ENCODE peak calls at places on chromosomes 5 and 9, in eight cellular contexts. G, O, D, V, A, E, R and Z are unnamed samples.

GRCh38 chr5:171647043-171647899 is 138.3 kb upstream of the SMIM23 start:
- DNase-seq in G (no peak), O (peak; percentile 85), D (no peak), V (no peak), A (no peak), E (no peak), R (peak; percentile 84), Z (peak; percentile 86)

GRCh38 chr5:14783689-14784088 is 87.9 kb downstream of the ANKH start:
- DNase-seq in G (no peak), O (no peak), D (no peak), V (no peak), A (no peak), E (no peak), R (no peak), Z (no peak)

GRCh38 chr5:135216813-135217154 is 182.2 kb downstream of the MACROH2A1 start:
- DNase-seq in G (no peak), O (no peak), D (no peak), V (no peak), A (no peak), E (no peak), R (no peak), Z (no peak)

GRCh38 chr9:6449645-6450044 is 36.6 kb downstream of the UHRF2 start:
- DNase-seq in G (no peak), O (peak; percentile 53), D (no peak), V (no peak), A (no peak), E (no peak), R (no peak), Z (no peak)

GRCh38 chr5:74670377-74671038 is 14.5 kb upstream of the HEXB start:
- DNase-seq in G (no peak), O (no peak), D (no peak), V (no peak), A (no peak), E (no peak), R (no peak), Z (no peak)

GRCh38 chr9:79741381-79741780 is 169.6 kb downstream of the TLE4 start:
- DNase-seq in G (no peak), O (no peak), D (no peak), V (no peak), A (no peak), E (no peak), R (no peak), Z (no peak)

GRCh38 chr9:7785813-7786212 is 13.8 kb downstream of the DMAC1 start:
- DNase-seq in G (no peak), O (no peak), D (no peak), V (no peak), A (no peak), E (no peak), R (no peak), Z (no peak)

GRCh38 chr5:180494510-180495181 is 467 bp downstream of the CNOT6 start:
- DNase-seq in G (no peak), O (peak; percentile 65), D (peak; percentile 87), V (no peak), A (peak; percentile 57), E (peak; percentile 71), R (peak; percentile 26), Z (peak; percentile 40)

GRCh38 chr9:70672136-70672535 is 257.7 kb upstream of the KLF9 start:
- DNase-seq in G (no peak), O (peak; percentile 44), D (no peak), V (no peak), A (no peak), E (no peak), R (no peak), Z (no peak)

GRCh38 chr5:150438873-150439546 is 10.5 kb downstream of the RPS14 start:
- DNase-seq in G (no peak), O (peak; percentile 30), D (no peak), V (no peak), A (no peak), E (no peak), R (peak; percentile 46), Z (peak; percentile 66)

GRCh38 chr5:54902817-54903473 is 82.4 kb downstream of the ESM1 start:
- DNase-seq in G (no peak), O (no peak), D (no peak), V (peak; percentile 98), A (no peak), E (no peak), R (no peak), Z (peak; percentile 26)

GRCh38 chr9:79471577-79472543 is 99.9 kb upstream of the TLE4 start:
- DNase-seq in G (peak; percentile 75), O (peak; percentile 7), D (peak; percentile 91), V (peak; percentile 5), A (peak; percentile 74), E (peak; percentile 78), R (peak; percentile 63), Z (peak; percentile 48)

GRCh38 chr5:78295035-78295961 is 800 bp upstream of the AP3B1 start:
- DNase-seq in G (no peak), O (peak; percentile 8), D (peak; percentile 84), V (peak; percentile 39), A (peak; percentile 48), E (peak; percentile 66), R (peak; percentile 47), Z (peak; percentile 60)

GRCh38 chr5:35815089-35815936 is 41.4 kb upstream of the IL7R start:
- DNase-seq in G (no peak), O (peak; percentile 9), D (no peak), V (no peak), A (no peak), E (no peak), R (peak; percentile 49), Z (peak; percentile 69)

GRCh38 chr5:93072831-93073459 is 508.1 kb downstream of the NR2F1-AS1 start:
- DNase-seq in G (no peak), O (peak; percentile 30), D (no peak), V (no peak), A (no peak), E (no peak), R (peak; percentile 65), Z (peak; percentile 66)

GRCh38 chr5:172630961-172631360 is 10.1 kb upstream of the NEURL1B start:
- DNase-seq in G (no peak), O (no peak), D (peak; percentile 38), V (no peak), A (no peak), E (no peak), R (no peak), Z (no peak)